ENCODE peak calls at places on chromosomes 11 and 22, in eight cellular contexts. M, C, P, F, S, B, T and Z are unnamed samples.

GRCh38 chr11:5092821-5093585 is 23.6 kb downstream of the OR52E1 start:
- DNase-seq in M (no peak), C (no peak), P (no peak), F (no peak), S (no peak), B (no peak), T (no peak), Z (no peak)

GRCh38 chr11:101439488-101439887 is 144.3 kb downstream of the TRPC6 start:
- DNase-seq in M (peak), C (no peak), P (no peak), F (no peak), S (no peak), B (no peak), T (no peak), Z (no peak)

GRCh38 chr11:134475951-134476350 is 63.9 kb upstream of the B3GAT1 start:
- DNase-seq in M (no peak), C (no peak), P (no peak), F (no peak), S (no peak), B (no peak), T (no peak), Z (no peak)

GRCh38 chr11:20197881-20198280 is 37.6 kb upstream of the DBX1 start:
- DNase-seq in M (no peak), C (no peak), P (no peak), F (no peak), S (peak), B (no peak), T (no peak), Z (no peak)

GRCh38 chr11:72637926-72638325 is 36.3 kb downstream of the PDE2A start:
- DNase-seq in M (no peak), C (peak), P (no peak), F (no peak), S (no peak), B (no peak), T (no peak), Z (no peak)

GRCh38 chr22:43969021-43969878 is 14.0 kb downstream of the SAMM50 start:
- DNase-seq in M (no peak), C (no peak), P (no peak), F (no peak), S (no peak), B (no peak), T (peak), Z (no peak)

GRCh38 chr11:19984048-19984742 is 176.1 kb downstream of the DBX1 start:
- DNase-seq in M (no peak), C (no peak), P (no peak), F (no peak), S (no peak), B (no peak), T (no peak), Z (no peak)

GRCh38 chr22:49767355-49768062 is 60.2 kb downstream of the BRD1 start:
- DNase-seq in M (peak), C (peak), P (peak), F (peak), S (peak), B (peak), T (peak), Z (peak)

GRCh38 chr22:21971858-21972275 is 10.7 kb downstream of the TOP3B start:
- DNase-seq in M (no peak), C (no peak), P (no peak), F (no peak), S (no peak), B (no peak), T (no peak), Z (no peak)

GRCh38 chr11:41789376-41789775 is 329.9 kb upstream of the LRRC4C start:
- DNase-seq in M (no peak), C (no peak), P (no peak), F (no peak), S (no peak), B (no peak), T (no peak), Z (no peak)

GRCh38 chr11:39139581-39139980 is 2319.9 kb downstream of the LRRC4C start:
- DNase-seq in M (no peak), C (no peak), P (no peak), F (no peak), S (no peak), B (no peak), T (no peak), Z (no peak)

GRCh38 chr22:39244496-39245129 is at the start of gene PDGFB:
- DNase-seq in M (peak), C (no peak), P (no peak), F (no peak), S (no peak), B (no peak), T (no peak), Z (peak)

DNA sequence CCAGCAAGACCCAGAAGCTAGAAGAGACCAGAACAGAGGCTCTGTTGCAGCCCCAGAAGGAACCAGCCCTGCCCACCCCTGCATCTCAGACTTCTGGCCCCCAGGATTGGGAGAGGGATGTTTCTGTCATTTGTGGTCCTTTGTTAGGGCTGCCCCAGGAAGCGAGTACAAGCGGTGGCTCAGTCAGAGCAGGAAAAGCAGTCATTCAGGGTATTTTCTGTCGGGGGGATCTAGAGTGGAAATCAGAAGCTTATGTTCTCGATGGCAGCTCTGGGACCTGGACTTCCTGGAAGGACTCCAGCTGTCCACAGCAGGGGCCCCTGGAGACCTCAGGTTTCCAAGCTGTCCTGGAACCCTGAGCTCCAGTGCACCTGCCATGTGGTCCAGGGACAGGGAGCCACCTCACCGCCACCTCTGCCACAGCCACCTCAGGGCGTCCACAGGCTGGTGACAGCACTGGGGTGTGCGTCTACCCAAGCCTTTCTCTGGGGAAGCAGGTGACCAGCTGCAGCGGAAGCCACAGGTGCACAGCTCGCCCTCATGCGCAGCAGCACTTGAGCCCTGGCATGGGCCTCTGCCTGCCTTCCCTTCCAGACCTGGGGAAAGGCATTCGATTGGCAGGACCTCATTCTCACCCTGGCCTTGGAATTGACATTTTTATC is 2.6 kb downstream of the KRTAP5-5 start:
- DNase-seq in M (no peak), C (no peak), P (no peak), F (no peak), S (no peak), B (no peak), T (no peak), Z (no peak)
- TF ChIP-seq POLR2AphosphoS5 in M (no peak), C (no peak), P (no peak), F (no peak), S (no peak), B (no peak), T (no peak), Z (no peak)

GRCh38 chr11:82899191-82899820 is 924 bp downstream of the PRCP start:
- DNase-seq in M (no peak), C (no peak), P (peak), F (no peak), S (peak), B (no peak), T (no peak), Z (peak)
- TF ChIP-seq REST in M (no peak), C (no peak), P (no peak), F (no peak), S (no peak), B (no peak), T (no peak), Z (no peak)

DNA sequence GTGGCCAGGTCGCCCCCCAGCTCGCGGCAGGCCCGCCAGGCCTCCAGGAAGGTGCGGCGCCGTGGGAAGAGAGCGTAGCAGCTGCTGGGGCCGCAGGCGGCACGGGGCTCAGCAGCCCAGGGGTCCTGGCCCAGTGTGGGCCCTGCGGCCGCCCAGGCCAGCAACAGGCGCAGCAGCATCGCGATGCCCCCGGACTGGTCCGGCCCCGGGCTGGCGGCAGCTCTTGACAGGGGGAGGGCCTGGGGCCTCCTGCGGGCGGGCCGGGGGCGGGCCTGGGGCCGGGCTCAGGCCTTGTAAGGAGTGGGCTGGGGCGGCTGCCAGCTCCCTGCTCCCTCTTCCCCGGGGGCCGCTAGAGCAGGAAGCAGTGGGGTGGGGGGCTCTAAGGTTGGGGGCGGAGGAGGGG is at the start of gene CD248:
- DNase-seq in M (peak), C (peak), P (no peak), F (no peak), S (no peak), B (no peak), T (no peak), Z (no peak)
- TF ChIP-seq POLR2AphosphoS5 in M (peak), C (no peak), P (no peak), F (no peak), S (no peak), B (no peak), T (no peak), Z (no peak)

DNA sequence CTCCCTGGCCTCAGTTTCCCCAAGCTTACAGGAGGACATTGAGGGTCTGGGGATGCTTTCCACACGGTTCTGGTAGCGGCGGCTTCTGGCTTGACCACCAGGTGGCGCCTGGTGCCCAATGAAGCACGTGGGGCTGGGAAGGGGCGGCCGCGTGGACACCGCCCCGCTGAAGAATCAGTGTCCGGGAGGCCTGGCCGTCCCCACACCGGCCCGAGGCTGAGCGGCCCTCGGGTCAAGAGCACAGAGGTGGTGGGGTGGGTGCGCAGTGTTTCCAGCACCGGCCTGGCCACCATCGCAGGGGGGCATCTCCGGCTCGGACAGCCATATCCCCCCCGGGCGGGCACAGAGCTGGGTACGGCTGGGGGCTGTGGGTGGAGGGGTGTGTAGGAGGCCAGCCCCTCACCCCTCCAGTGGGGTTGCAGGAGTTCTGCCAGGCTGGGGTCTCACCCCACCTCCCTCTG is 27.8 kb upstream of the PPARA start:
- DNase-seq in M (peak), C (peak), P (peak), F (no peak), S (no peak), B (peak), T (peak), Z (peak)
- TF ChIP-seq REST in M (no peak), C (no peak), P (no peak), F (no peak), S (no peak), B (no peak), T (no peak), Z (no peak)

GRCh38 chr22:23764931-23765881 is 2.4 kb downstream of the C22orf15 start:
- DNase-seq in M (no peak), C (no peak), P (no peak), F (no peak), S (no peak), B (no peak), T (no peak), Z (no peak)
- TF ChIP-seq POLR2AphosphoS5 in M (no peak), C (no peak), P (peak), F (no peak), S (no peak), B (no peak), T (no peak), Z (peak)

GRCh38 chr11:118897721-118898310 is 14.1 kb downstream of the CXCR5 start:
- DNase-seq in M (peak), C (no peak), P (no peak), F (no peak), S (no peak), B (no peak), T (no peak), Z (no peak)
- TF ChIP-seq REST in M (no peak), C (no peak), P (no peak), F (no peak), S (no peak), B (no peak), T (no peak), Z (no peak)